ENCODE peak calls at places on chromosomes 2 and 18, in eight cellular contexts. J is T-helper 9 cell; Y is HTR-8/SVneo; Z is caudate nucleus; Q is CD4-positive, CD25-positive, alpha-beta regulatory T cell; L is stomach; A is M059J; T is colonic mucosa. C is an unnamed sample.

GRCh38 chr2:112121682-112122254 is 16.4 kb upstream of the FBLN7 start:
- DNase-seq in J (peak; percentile 28), Y (peak; percentile 24), Z (no peak), Q (peak; percentile 77), L (no peak), A (peak; percentile 48), T (no peak), C (peak; percentile 42)

GRCh38 chr2:118221952-118222594 is 133.8 kb downstream of the INSIG2 start:
- DNase-seq in J (no peak), Y (peak; percentile 43), Z (no peak), Q (peak; percentile 72), L (peak; percentile 34), A (peak; percentile 70), T (peak; percentile 46), C (peak; percentile 60)

GRCh38 chr2:11417946-11418585 is 47.9 kb downstream of the E2F6 start:
- DNase-seq in J (no peak), Y (no peak), Z (no peak), Q (peak; percentile 16), L (no peak), A (no peak), T (peak; percentile 62), C (no peak)

GRCh38 chr2:141968377-141968920 is 162.4 kb downstream of the LRP1B start:
- DNase-seq in J (no peak), Y (no peak), Z (no peak), Q (no peak), L (no peak), A (peak; percentile 1), T (no peak), C (no peak)

GRCh38 chr2:41932241-41933034 is 115.4 kb upstream of the PKDCC start:
- DNase-seq in J (no peak), Y (peak; percentile 42), Z (no peak), Q (no peak), L (peak; percentile 32), A (no peak), T (peak; percentile 52), C (no peak)

GRCh38 chr2:197170137-197170682 is 140.4 kb downstream of the ANKRD44 start:
- DNase-seq in J (no peak), Y (no peak), Z (no peak), Q (no peak), L (no peak), A (peak; percentile 36), T (no peak), C (no peak)

GRCh38 chr2:190415794-190416729 is 7.9 kb downstream of the MFSD6 start:
- DNase-seq in J (no peak), Y (no peak), Z (no peak), Q (peak; percentile 64), L (no peak), A (no peak), T (no peak), C (no peak)

GRCh38 chr2:234373791-234374508 is 122.9 kb downstream of the ARL4C start:
- DNase-seq in J (no peak), Y (no peak), Z (no peak), Q (no peak), L (no peak), A (no peak), T (no peak), C (no peak)

GRCh38 chr18:2240311-2240705 is 331.0 kb downstream of the METTL4 start:
- DNase-seq in J (no peak), Y (no peak), Z (no peak), Q (no peak), L (no peak), A (peak; percentile 12), T (no peak), C (no peak)

GRCh38 chr2:61471905-61472805 is 1.3 kb upstream of the USP34 start:
- DNase-seq in J (no peak), Y (peak; percentile 19), Z (no peak), Q (peak; percentile 58), L (no peak), A (peak; percentile 48), T (peak; percentile 49), C (peak; percentile 47)

GRCh38 chr2:227388537-227389011 is 825 bp upstream of the SCYGR1 start:
- DNase-seq in J (no peak), Y (no peak), Z (no peak), Q (no peak), L (no peak), A (peak; percentile 81), T (no peak), C (no peak)

GRCh38 chr2:50546790-50547189 is 485.1 kb downstream of the NRXN1 start:
- DNase-seq in J (no peak), Y (no peak), Z (no peak), Q (no peak), L (no peak), A (no peak), T (no peak), C (peak; percentile 51)

GRCh38 chr2:15797946-15798281 is 142.4 kb upstream of the MYCN start:
- DNase-seq in J (no peak), Y (no peak), Z (no peak), Q (no peak), L (no peak), A (no peak), T (no peak), C (no peak)

GRCh38 chr18:39749154-39749553 is 2183.6 kb upstream of the CELF4 start:
- DNase-seq in J (no peak), Y (no peak), Z (no peak), Q (no peak), L (no peak), A (peak; percentile 85), T (no peak), C (no peak)

GRCh38 chr2:229835601-229836283 is 86.1 kb downstream of the TRIP12 start:
- DNase-seq in J (no peak), Y (no peak), Z (no peak), Q (peak; percentile 55), L (no peak), A (peak; percentile 71), T (no peak), C (no peak)

GRCh38 chr2:105393373-105394055 is 5.3 kb downstream of the FHL2 start:
- DNase-seq in J (no peak), Y (no peak), Z (no peak), Q (no peak), L (no peak), A (no peak), T (no peak), C (no peak)

GRCh38 chr2:23662941-23663729 is 263.8 kb downstream of the ATAD2B start:
- DNase-seq in J (no peak), Y (no peak), Z (no peak), Q (no peak), L (no peak), A (no peak), T (peak; percentile 22), C (no peak)

GRCh38 chr18:59451963-59452362 is 92.9 kb upstream of the LMAN1 start:
- DNase-seq in J (no peak), Y (no peak), Z (no peak), Q (no peak), L (no peak), A (no peak), T (no peak), C (no peak)

GRCh38 chr2:136378712-136379595 is 261.0 kb upstream of the CXCR4 start:
- DNase-seq in J (peak; percentile 67), Y (peak; percentile 34), Z (peak; percentile 17), Q (peak; percentile 91), L (peak; percentile 59), A (peak; percentile 24), T (peak; percentile 50), C (peak; percentile 70)

GRCh38 chr2:207219716-207220414 is 54.1 kb upstream of the KLF7 start:
- DNase-seq in J (no peak), Y (peak; percentile 41), Z (no peak), Q (no peak), L (no peak), A (peak; percentile 93), T (no peak), C (no peak)

GRCh38 chr2:15554525-15555218 is 6.5 kb downstream of the NBAS start:
- DNase-seq in J (no peak), Y (no peak), Z (no peak), Q (no peak), L (no peak), A (no peak), T (no peak), C (no peak)

GRCh38 chr2:205563646-205564045 is 118.7 kb upstream of the NRP2 start:
- DNase-seq in J (no peak), Y (no peak), Z (no peak), Q (peak; percentile 42), L (no peak), A (no peak), T (peak; percentile 50), C (peak; percentile 9)

GRCh38 chr2:10620481-10620880 is 69.3 kb downstream of the NOL10 start:
- DNase-seq in J (no peak), Y (peak; percentile 40), Z (no peak), Q (peak; percentile 47), L (no peak), A (peak; percentile 76), T (no peak), C (no peak)

GRCh38 chr2:11681722-11682589 is 12.0 kb upstream of the NTSR2 start:
- DNase-seq in J (peak; percentile 50), Y (peak; percentile 82), Z (no peak), Q (peak; percentile 58), L (peak; percentile 57), A (peak; percentile 11), T (peak; percentile 37), C (peak; percentile 50)

C was measured in NCI-H345.